ENCODE peak calls at places on chromosome 7, in seven cellular contexts. F, M, Q, Y, N, I and O are unnamed samples.

GRCh38 chr7:142376356-142376997 is 118.6 kb upstream of the PRSS58 start:
- DNase-seq in Q (no peak), N (no peak), Y (no peak), F (no peak), M (no peak), I (no peak), O (no peak)

GRCh38 chr7:77525231-77525630 is 11.9 kb upstream of the PTPN12 start:
- DNase-seq in M (no peak), Q (no peak), I (no peak), F (no peak), Y (no peak), N (no peak), O (no peak)

GRCh38 chr7:140673063-140673769 is 471 bp downstream of the ADCK2 start:
- DNase-seq in N (no peak), I (peak), M (peak), Q (peak), Y (no peak), F (peak), O (no peak)

GRCh38 chr7:33909755-33910154 is 4.4 kb downstream of the BMPER start:
- DNase-seq in I (no peak), M (no peak), Q (no peak), N (no peak), F (no peak), Y (no peak), O (no peak)

GRCh38 chr7:41637051-41637450 is 65.8 kb downstream of the INHBA start:
- DNase-seq in I (no peak), Y (no peak), N (no peak), M (no peak), F (no peak), Q (no peak), O (no peak)

GRCh38 chr7:25820432-25821040 is 331.5 kb upstream of the NFE2L3 start:
- DNase-seq in M (peak), N (no peak), F (no peak), I (no peak), Y (no peak), Q (no peak), O (no peak)

GRCh38 chr7:51279391-51280023 is 37.1 kb downstream of the COBL start:
- DNase-seq in Q (no peak), Y (no peak), N (no peak), I (no peak), M (no peak), F (no peak), O (no peak)

GRCh38 chr7:81645435-81645834 is 124.4 kb downstream of the HGF start:
- DNase-seq in Y (no peak), Q (no peak), N (no peak), M (no peak), F (no peak), I (no peak), O (peak)

GRCh38 chr7:158407581-158408331 is 179.9 kb downstream of the PTPRN2 start:
- DNase-seq in N (no peak), I (no peak), Y (no peak), F (no peak), Q (no peak), M (peak), O (no peak)

GRCh38 chr7:85479918-85480658 is 293.2 kb upstream of the SEMA3D start:
- DNase-seq in F (no peak), I (no peak), Q (no peak), N (no peak), M (no peak), Y (no peak), O (peak)

GRCh38 chr7:157401567-157402387 is 65.0 kb downstream of the DNAJB6 start:
- DNase-seq in M (no peak), N (no peak), Q (no peak), I (no peak), Y (no peak), F (no peak), O (no peak)

GRCh38 chr7:757741-758163 is 30.7 kb upstream of the PRKAR1B start:
- DNase-seq in Y (no peak), N (no peak), Q (no peak), M (no peak), F (no peak), I (no peak), O (no peak)

GRCh38 chr7:108808556-108808955 is 238.9 kb downstream of the DNAJB9 start:
- DNase-seq in F (no peak), N (no peak), Y (no peak), M (no peak), Q (no peak), I (no peak), O (no peak)

GRCh38 chr7:128459394-128459878 is 3.8 kb downstream of the HILPDA start:
- DNase-seq in M (peak), F (peak), I (peak), Y (no peak), Q (peak), N (peak), O (peak)

GRCh38 chr7:42471573-42472174 is 234.7 kb upstream of the GLI3 start:
- DNase-seq in F (no peak), Q (no peak), I (no peak), M (no peak), Y (no peak), N (no peak), O (no peak)